ENCODE peak calls at places on chromosomes 1 and 21, in five cellular contexts. X, Q, F, D and M are unnamed samples.
A peak's percentile ranks its signal among the peaks of the same experiment; 100 is the strongest.

GRCh38 chr1:231684333-231685244 is 58.0 kb downstream of the DISC1 start:
- DNase-seq in X (no peak), F (no peak), D (no peak), Q (no peak), M (no peak)

GRCh38 chr1:96641292-96641691 is 80.3 kb upstream of the PTBP2 start:
- DNase-seq in F (no peak), Q (no peak), X (no peak), D (no peak), M (no peak)

GRCh38 chr1:205798577-205798976 is 14.4 kb downstream of the SLC41A1 start:
- DNase-seq in Q (peak; percentile 44), X (no peak), D (no peak), F (no peak), M (peak; percentile 16)

GRCh38 chr1:204885288-204885711 is 14.6 kb downstream of the NFASC start:
- DNase-seq in X (peak; percentile 49), D (no peak), F (no peak), Q (peak; percentile 45), M (no peak)

GRCh38 chr1:166166701-166167394 is at the start of gene FAM78B:
- DNase-seq in F (peak; percentile 68), Q (peak; percentile 87), X (peak; percentile 68), D (peak; percentile 16), M (no peak)

GRCh38 chr1:162147760-162148159 is 78.3 kb downstream of the NOS1AP start:
- DNase-seq in D (no peak), F (no peak), Q (no peak), X (no peak), M (no peak)

GRCh38 chr1:200862713-200863415 is 9.9 kb upstream of the GPR25 start:
- DNase-seq in D (no peak), F (no peak), X (no peak), Q (no peak), M (no peak)

GRCh38 chr1:108829498-108829916 is 27.4 kb downstream of the AKNAD1 start:
- DNase-seq in D (no peak), F (no peak), X (no peak), Q (no peak), M (no peak)

GRCh38 chr1:1431845-1432565 is 3.5 kb upstream of the VWA1 start:
- DNase-seq in D (no peak), Q (peak; percentile 66), X (peak; percentile 60), F (peak; percentile 64), M (peak; percentile 91)

GRCh38 chr1:35031103-35031452 is 667 bp downstream of the ZMYM6 start:
- DNase-seq in X (peak; percentile 24), F (peak; percentile 30), D (peak; percentile 45), Q (peak; percentile 18), M (peak; percentile 38)

GRCh38 chr1:27349784-27350672 is 8.2 kb downstream of the SYTL1 start:
- DNase-seq in D (no peak), F (peak; percentile 66), Q (peak; percentile 66), X (peak; percentile 65), M (no peak)

GRCh38 chr1:100699744-100700143 is 19.8 kb upstream of the VCAM1 start:
- DNase-seq in X (no peak), Q (no peak), D (no peak), F (no peak), M (no peak)

GRCh38 chr1:91553196-91553595 is 52.5 kb downstream of the CDC7 start:
- DNase-seq in F (peak; percentile 33), X (no peak), D (no peak), Q (peak; percentile 68), M (no peak)

GRCh38 chr21:22885079-22885478 is 1886.9 kb downstream of the NCAM2 start:
- DNase-seq in Q (no peak), X (no peak), D (no peak), F (no peak), M (no peak)

GRCh38 chr1:234837713-234838112 is 227.7 kb upstream of the IRF2BP2 start:
- DNase-seq in X (no peak), Q (no peak), F (no peak), D (no peak), M (peak; percentile 33)
- H3K4me3 ChIP-seq in X (no peak overlapping the region), Q (no peak overlapping the region), F (no peak overlapping the region), D (no peak overlapping the region), M (no peak overlapping the region)

DNA sequence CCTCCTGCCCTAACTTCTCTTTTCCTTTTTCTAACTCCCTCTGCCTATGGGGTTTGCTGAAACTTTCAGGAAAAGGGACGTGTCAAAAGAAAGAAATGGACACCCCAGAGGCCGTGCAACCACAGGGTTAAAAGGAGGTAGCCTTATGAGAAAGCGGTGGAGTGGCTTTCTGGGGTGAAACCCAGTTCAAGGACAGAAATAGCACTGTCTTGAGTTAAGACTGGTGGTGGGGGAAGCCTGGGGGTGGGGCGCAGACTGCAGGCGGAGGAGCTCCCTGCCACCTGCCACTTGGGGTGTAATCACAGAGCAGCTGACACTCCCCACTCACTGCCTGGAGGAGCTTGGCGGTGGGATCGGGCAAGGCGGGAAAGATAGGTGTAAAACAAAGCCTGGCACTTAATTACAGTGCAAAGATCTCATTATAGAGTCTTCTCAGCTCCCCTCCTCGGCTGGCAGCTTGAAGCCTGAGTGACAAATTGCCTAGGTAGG is 756 bp upstream of the TLR5 start:
- DNase-seq in X (peak; percentile 25), F (peak; percentile 77), D (no peak), Q (no peak), M (no peak)
- H3K4me3 ChIP-seq in X (no peak overlapping the region), F (peak overlapping the region; percentile 65), D (peak overlapping the region; percentile 67), Q (no peak overlapping the region), M (peak overlapping the region; percentile 61)

DNA sequence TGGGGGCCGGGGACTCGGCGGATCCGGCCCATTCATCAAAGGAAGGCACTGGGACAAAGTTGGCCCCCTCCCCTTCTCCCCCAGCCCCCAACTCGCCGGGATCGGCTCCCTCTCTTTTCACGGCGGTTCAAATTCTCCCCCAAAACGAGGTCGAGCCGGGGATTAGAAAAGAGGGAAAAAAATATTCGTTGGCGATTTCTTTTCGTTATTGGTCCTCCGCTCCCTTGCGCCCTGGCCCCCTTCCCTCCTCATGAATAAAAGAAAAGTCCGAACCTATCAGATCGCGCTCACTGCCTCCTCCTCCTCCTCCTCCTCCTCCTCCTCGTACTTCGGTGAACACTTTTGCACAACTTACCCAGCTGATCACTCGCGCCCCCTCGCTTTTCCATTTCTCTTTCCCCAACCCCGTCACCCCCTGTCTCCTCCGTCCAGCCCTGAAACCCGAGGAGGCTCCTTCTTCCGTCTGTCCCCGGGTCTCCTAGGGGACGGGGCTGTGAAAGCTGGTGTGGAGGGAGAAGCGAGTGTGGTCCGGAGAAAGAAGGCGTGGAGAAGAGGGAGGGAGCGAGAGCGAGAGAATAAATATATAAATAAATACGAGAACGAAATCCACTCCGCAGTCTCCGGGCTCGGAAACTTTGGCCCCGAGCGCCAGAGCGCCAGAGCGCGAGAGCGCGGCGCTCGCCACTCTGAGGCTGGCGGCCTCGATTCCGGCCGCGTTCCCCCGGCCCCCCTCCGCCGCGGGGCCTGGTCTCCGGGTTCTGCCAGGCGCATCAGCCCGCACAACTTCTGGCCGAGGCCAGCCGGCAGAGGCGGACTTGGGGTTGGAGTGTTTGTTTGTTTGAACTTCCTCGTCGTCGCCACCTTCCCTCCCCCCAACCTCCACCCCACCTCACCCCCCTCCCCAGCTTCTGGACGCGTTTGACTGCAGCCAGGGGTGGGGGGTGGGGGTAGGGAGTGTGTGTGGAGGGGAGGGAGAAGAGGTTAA is at the start of gene PAX7:
- DNase-seq in X (no peak), D (no peak), F (no peak), Q (no peak), M (no peak)
- H3K4me3 ChIP-seq in X (no peak within 1 kb of the TSS), D (no peak within 1 kb of the TSS), F (no peak within 1 kb of the TSS), Q (no peak within 1 kb of the TSS), M (no peak within 1 kb of the TSS)

GRCh38 chr21:44708213-44708865 is 3.0 kb downstream of the TSPEAR start:
- DNase-seq in X (peak; percentile 4), F (no peak), Q (no peak), D (no peak), M (no peak)

GRCh38 chr21:44704636-44705001 is 6.8 kb downstream of the TSPEAR start:
- DNase-seq in Q (no peak), F (no peak), D (no peak), X (no peak), M (no peak)

GRCh38 chr21:44706026-44706705 is 5.2 kb downstream of the TSPEAR start:
- DNase-seq in X (peak; percentile 5), F (no peak), Q (no peak), D (no peak), M (no peak)

GRCh38 chr21:44708866-44709425 is 2.4 kb downstream of the TSPEAR start:
- DNase-seq in X (peak; percentile 7), D (no peak), F (no peak), Q (no peak), M (no peak)

DNA sequence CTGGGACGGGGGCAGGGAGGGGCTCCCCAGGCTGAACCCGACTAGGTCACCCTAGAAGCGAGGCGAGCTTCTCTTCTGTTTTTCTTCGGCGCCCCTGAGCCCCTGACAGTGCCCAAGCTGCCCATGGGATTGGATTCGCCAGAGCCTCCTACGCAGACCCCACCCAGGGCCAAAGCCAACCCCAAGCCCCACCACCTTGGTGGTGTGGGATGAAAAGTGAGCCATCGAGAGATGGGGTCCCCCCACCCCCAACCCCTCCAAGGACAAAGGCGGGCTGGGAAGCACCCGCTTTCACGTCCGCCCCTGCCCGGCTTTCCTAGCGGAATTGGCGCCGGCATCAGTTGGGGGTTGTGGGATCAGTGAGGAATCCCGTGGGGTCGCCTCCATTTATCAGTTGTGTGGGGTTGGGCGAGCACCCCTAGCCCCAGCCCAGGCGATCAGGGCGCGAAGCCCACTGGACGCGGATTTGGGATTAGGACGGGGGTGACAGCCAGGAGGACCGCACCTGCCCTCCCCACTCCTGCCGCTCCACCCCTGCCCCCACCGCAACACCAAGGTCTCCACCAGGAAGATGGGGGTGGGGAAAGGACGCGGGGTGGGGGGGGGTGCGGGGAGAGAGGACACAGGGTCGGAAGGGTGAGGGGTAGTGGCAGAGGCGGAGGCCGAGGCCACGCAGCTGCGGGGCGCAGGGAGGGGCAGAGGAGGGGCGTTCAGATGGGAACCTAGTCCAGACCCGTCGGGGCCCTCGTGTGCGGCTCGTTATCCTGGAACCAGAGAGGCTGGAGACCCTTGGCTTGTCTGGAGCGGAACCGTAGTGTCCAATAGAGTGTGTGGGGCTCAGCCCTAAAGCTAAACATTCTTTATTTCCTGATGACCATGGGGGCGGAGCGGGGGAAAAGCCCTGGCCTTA is 4.4 kb downstream of the TSPEAR start:
- DNase-seq in X (peak; percentile 6), F (no peak), D (no peak), Q (no peak), M (no peak)
- H3K4me3 ChIP-seq in X (no peak overlapping the region), F (no peak overlapping the region), D (no peak overlapping the region), Q (no peak overlapping the region), M (no peak overlapping the region)